ENCODE peak calls at places on chromosomes 7 and 10, in six cellular contexts. One of them, this sample, is unnamed.

GRCh38 chr10:117005454-117006055 is 568 bp upstream of the SHTN1 start:
- DNase-seq in tibial artery: no peak
- DNase-seq in endodermal cell: peak
- DNase-seq in RWPE2: no peak
- DNase-seq in choroid plexus epithelial cell: peak
- DNase-seq in heart right ventricle: no peak
- DNase-seq in this sample: peak

GRCh38 chr7:82633592-82633991 is 190.0 kb upstream of the CACNA2D1 start:
- DNase-seq in RWPE2: no peak
- DNase-seq in endodermal cell: peak
- DNase-seq in tibial artery: no peak
- DNase-seq in heart right ventricle: no peak
- DNase-seq in choroid plexus epithelial cell: no peak
- DNase-seq in this sample: no peak

GRCh38 chr7:81173766-81174281 is 255.0 kb upstream of the SEMA3C start:
- DNase-seq in endodermal cell: no peak
- DNase-seq in choroid plexus epithelial cell: peak
- DNase-seq in heart right ventricle: no peak
- DNase-seq in RWPE2: no peak
- DNase-seq in tibial artery: no peak
- DNase-seq in this sample: no peak

GRCh38 chr7:49855281-49855980 is 82.0 kb downstream of the VWC2 start:
- DNase-seq in heart right ventricle: no peak
- DNase-seq in RWPE2: no peak
- DNase-seq in endodermal cell: peak
- DNase-seq in tibial artery: no peak
- DNase-seq in choroid plexus epithelial cell: no peak
- DNase-seq in this sample: no peak

GRCh38 chr10:123007558-123008378 is 827 bp downstream of the IKZF5 start:
- DNase-seq in tibial artery: peak
- DNase-seq in RWPE2: no peak
- DNase-seq in heart right ventricle: no peak
- DNase-seq in choroid plexus epithelial cell: peak
- DNase-seq in endodermal cell: peak
- DNase-seq in this sample: peak

GRCh38 chr10:119006451-119007210 is 22.9 kb upstream of the NANOS1 start:
- DNase-seq in choroid plexus epithelial cell: peak
- DNase-seq in heart right ventricle: no peak
- DNase-seq in RWPE2: peak
- DNase-seq in tibial artery: peak
- DNase-seq in endodermal cell: no peak
- DNase-seq in this sample: no peak

GRCh38 chr7:17941171-17941490 is 837 bp upstream of the SNX13 start:
- DNase-seq in endodermal cell: no peak
- DNase-seq in tibial artery: no peak
- DNase-seq in choroid plexus epithelial cell: peak
- DNase-seq in RWPE2: no peak
- DNase-seq in heart right ventricle: no peak
- DNase-seq in this sample: no peak

GRCh38 chr7:102303669-102304422 is 17.2 kb downstream of the SH2B2 start:
- DNase-seq in endodermal cell: no peak
- DNase-seq in tibial artery: no peak
- DNase-seq in heart right ventricle: no peak
- DNase-seq in RWPE2: no peak
- DNase-seq in choroid plexus epithelial cell: no peak
- DNase-seq in this sample: no peak

GRCh38 chr10:19929466-19930140 is 113.4 kb downstream of the PLXDC2 start:
- DNase-seq in RWPE2: no peak
- DNase-seq in endodermal cell: no peak
- DNase-seq in tibial artery: no peak
- DNase-seq in heart right ventricle: no peak
- DNase-seq in choroid plexus epithelial cell: peak
- DNase-seq in this sample: no peak

GRCh38 chr7:43834463-43835251 is 34.7 kb downstream of the MRPS24 start:
- DNase-seq in RWPE2: no peak
- DNase-seq in tibial artery: no peak
- DNase-seq in endodermal cell: no peak
- DNase-seq in heart right ventricle: no peak
- DNase-seq in choroid plexus epithelial cell: peak
- DNase-seq in this sample: no peak

GRCh38 chr10:110670335-110670734 is 26.2 kb downstream of the RBM20 start:
- DNase-seq in heart right ventricle: no peak
- DNase-seq in choroid plexus epithelial cell: no peak
- DNase-seq in endodermal cell: no peak
- DNase-seq in tibial artery: no peak
- DNase-seq in RWPE2: no peak
- DNase-seq in this sample: no peak

DNA sequence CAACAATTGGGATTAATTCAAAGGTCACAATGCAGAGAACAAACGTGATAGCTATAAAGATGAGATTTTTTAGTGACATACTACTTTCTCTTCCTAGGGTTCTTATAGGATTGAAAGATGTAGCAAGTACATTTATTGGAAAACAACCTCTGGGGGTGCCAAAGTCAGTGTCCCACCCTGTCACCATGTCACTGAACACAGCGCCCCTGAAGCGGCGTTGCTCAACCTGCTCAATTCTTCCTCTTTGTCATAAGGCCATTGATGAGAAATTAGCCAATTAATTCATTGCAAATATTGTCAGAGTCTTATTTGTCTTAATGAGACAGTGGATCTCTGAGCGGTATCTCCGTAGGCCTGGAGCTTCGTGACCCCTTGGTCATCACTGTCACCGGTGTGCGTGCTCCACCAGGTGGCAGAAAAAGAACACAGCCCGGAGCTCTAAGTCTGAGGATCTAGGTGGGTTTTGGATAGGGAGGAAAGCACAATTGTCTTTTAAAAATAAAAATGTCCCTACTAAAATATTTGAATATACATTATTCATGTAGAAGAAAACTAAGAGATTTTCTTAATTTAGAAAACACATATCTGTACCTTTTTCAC is 362.6 kb downstream of the PAXIP1 start:
- DNase-seq in heart right ventricle: no peak
- DNase-seq in endodermal cell: peak
- DNase-seq in tibial artery: no peak
- DNase-seq in choroid plexus epithelial cell: no peak
- DNase-seq in RWPE2: no peak
- DNase-seq in this sample: peak
- TF ChIP-seq CTCF in heart right ventricle: no peak
- TF ChIP-seq CTCF in endodermal cell: peak
- TF ChIP-seq CTCF in tibial artery: no peak
- TF ChIP-seq CTCF in choroid plexus epithelial cell: no peak
- TF ChIP-seq CTCF in RWPE2: peak
- TF ChIP-seq CTCF in this sample: no peak

GRCh38 chr10:14547826-14548225 is 217.1 kb upstream of the FRMD4A start:
- DNase-seq in heart right ventricle: no peak
- DNase-seq in choroid plexus epithelial cell: no peak
- DNase-seq in endodermal cell: peak
- DNase-seq in RWPE2: no peak
- DNase-seq in tibial artery: no peak
- DNase-seq in this sample: peak
- TF ChIP-seq CTCF in heart right ventricle: no peak
- TF ChIP-seq CTCF in choroid plexus epithelial cell: no peak
- TF ChIP-seq CTCF in endodermal cell: peak
- TF ChIP-seq CTCF in RWPE2: no peak
- TF ChIP-seq CTCF in tibial artery: no peak
- TF ChIP-seq CTCF in this sample: peak

DNA sequence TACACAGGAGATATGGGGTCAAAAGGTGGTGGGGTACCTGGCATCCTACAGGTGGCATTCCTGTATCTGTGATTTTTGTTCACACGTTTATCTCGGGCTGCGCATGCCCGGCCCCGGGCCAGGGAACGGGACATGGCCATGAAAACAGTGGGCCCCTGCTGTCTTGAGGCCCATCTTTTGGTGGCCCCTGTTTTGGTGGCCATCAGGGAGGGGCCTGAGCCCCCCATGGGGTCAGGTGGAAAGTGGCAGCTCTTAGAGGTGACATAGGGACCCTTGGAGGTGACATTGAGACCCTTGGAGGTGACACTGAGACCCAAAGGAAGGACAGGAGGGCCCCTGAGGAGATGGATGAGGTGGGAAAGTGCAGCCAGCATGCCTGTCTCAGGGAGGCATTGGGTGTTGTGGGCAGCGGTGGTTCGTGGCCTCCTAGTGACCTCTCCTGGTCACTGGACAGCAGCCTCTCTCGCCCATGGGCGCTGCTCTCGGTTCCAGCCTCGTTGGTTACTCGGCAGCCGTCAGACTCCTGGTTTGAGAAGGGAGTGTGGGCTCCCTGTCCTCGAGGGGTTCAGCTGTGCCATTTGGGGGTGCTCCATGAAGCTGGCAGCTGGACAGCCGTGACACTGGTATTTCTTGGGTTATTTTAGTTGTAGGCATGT is 39.9 kb downstream of the INPP5A start:
- DNase-seq in endodermal cell: peak
- DNase-seq in choroid plexus epithelial cell: no peak
- DNase-seq in heart right ventricle: no peak
- DNase-seq in RWPE2: no peak
- DNase-seq in tibial artery: no peak
- DNase-seq in this sample: no peak
- TF ChIP-seq CTCF in endodermal cell: peak
- TF ChIP-seq CTCF in choroid plexus epithelial cell: no peak
- TF ChIP-seq CTCF in heart right ventricle: peak
- TF ChIP-seq CTCF in RWPE2: no peak
- TF ChIP-seq CTCF in tibial artery: peak
- TF ChIP-seq CTCF in this sample: no peak

DNA sequence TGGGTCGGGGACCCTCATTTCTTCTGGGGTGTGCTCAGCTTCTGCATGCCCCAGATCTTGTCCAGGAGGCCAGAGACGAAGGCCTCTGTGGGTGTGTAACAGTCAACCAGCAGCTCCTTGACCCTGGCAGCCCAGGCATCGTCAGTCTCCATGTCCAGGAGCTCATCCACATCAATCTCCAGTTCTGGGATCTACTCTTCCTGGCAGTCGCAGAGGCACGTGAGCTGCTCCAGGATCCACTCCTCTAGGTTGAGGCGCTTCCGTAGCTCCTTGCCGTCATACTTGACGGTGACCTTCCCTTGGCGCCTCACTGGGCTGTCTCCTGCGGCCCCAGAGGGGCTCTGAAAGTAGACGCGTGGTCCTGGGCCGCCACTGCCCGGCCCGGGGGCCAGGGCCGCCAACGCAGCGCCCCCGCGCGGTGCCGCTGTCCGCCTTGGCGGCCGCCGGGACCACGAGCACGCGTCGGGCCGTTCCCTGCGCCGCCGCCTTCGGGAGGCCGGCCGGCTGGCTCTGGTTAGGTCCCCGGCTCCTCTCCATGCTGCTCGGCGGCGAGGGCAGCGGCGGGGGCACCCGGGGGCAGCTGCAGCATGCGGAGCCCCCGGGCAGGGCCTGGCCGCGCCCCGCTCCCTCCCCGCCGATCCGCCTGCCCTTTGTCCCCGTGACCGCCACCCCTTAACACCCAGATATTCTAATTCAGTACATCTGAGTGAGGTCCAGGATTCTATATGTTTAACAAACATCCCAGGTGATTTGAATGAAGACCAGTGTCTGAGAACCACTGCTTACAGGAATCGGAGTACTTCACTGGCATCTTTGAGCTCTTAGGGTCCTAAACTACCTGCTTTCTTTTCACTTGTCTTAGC is 170.5 kb downstream of the SEPTIN7 start:
- DNase-seq in heart right ventricle: no peak
- DNase-seq in choroid plexus epithelial cell: peak
- DNase-seq in RWPE2: no peak
- DNase-seq in tibial artery: no peak
- DNase-seq in endodermal cell: no peak
- DNase-seq in this sample: no peak
- TF ChIP-seq CTCF in heart right ventricle: peak
- TF ChIP-seq CTCF in choroid plexus epithelial cell: peak
- TF ChIP-seq CTCF in RWPE2: no peak
- TF ChIP-seq CTCF in tibial artery: no peak
- TF ChIP-seq CTCF in endodermal cell: no peak
- TF ChIP-seq CTCF in this sample: no peak

DNA sequence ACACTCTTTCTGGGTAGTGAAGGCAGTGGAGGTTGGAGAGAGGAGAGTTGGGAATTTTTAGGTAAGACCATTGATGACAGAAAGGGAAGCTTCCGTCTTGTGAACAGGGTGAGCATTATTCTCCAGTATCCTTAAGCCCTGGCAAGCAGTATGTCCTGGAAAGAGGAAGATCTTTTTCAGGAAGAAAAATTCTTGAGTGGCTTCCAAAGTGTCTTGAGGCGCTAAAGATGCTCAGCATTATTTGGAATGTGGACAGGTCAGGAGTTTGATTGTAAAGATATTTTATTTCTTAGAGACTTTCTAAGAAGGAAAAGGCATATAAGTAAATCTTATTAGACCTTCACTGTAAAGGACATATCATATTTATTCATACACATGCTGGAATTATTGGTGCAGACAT is 54.3 kb downstream of the ABCC2 start:
- DNase-seq in tibial artery: no peak
- DNase-seq in heart right ventricle: no peak
- DNase-seq in endodermal cell: no peak
- DNase-seq in choroid plexus epithelial cell: no peak
- DNase-seq in RWPE2: no peak
- DNase-seq in this sample: no peak
- TF ChIP-seq CTCF in tibial artery: no peak
- TF ChIP-seq CTCF in heart right ventricle: no peak
- TF ChIP-seq CTCF in endodermal cell: no peak
- TF ChIP-seq CTCF in choroid plexus epithelial cell: no peak
- TF ChIP-seq CTCF in RWPE2: no peak
- TF ChIP-seq CTCF in this sample: no peak

This sample was measured in endothelial cell.